ENCODE peak calls at places on chromosomes 13 and 19, in nine cellular contexts. Z is cardiac muscle cell; U is brain microvascular endothelial cell; V is dorsolateral prefrontal cortex; N is fibroblast of lung; S is CD8-positive, alpha-beta T cell; J is body of pancreas; O is CD4-positive, alpha-beta memory T cell; C is A673. Q is an unnamed sample.

GRCh38 chr19:13011653-13012389 is 16.5 kb downstream of the NFIX start:
- DNase-seq in Z (no peak), U (no peak), V (no peak), N (no peak), S (no peak), J (no peak), O (no peak), C (no peak), Q (no peak)

GRCh38 chr19:44608391-44608821 is 5.0 kb upstream of the IGSF23 start:
- DNase-seq in Z (no peak), U (no peak), V (no peak), N (peak), S (no peak), J (no peak), O (no peak), C (peak), Q (no peak)

GRCh38 chr19:21474671-21475181 is 30.7 kb upstream of the ZNF429 start:
- DNase-seq in Z (peak), U (peak), V (peak), N (peak), S (peak), J (peak), O (peak), C (no peak), Q (no peak)

GRCh38 chr19:44738603-44739585 is 9.6 kb upstream of the BCL3 start:
- DNase-seq in Z (no peak), U (no peak), V (no peak), N (peak), S (no peak), J (peak), O (no peak), C (no peak), Q (no peak)

GRCh38 chr19:661427-662196 is 1.4 kb downstream of the RNF126 start:
- DNase-seq in Z (peak), U (no peak), V (no peak), N (no peak), S (peak), J (no peak), O (peak), C (no peak), Q (no peak)

GRCh38 chr19:33638167-33639033 is 16.6 kb downstream of the CHST8 start:
- DNase-seq in Z (peak), U (no peak), V (no peak), N (no peak), S (no peak), J (no peak), O (no peak), C (no peak), Q (no peak)

GRCh38 chr19:4713384-4713951 is 10.2 kb downstream of the DPP9 start:
- DNase-seq in Z (no peak), U (peak), V (no peak), N (peak), S (no peak), J (peak), O (peak), C (no peak), Q (no peak)

GRCh38 chr13:60226507-60226906 is 62.8 kb upstream of the DIAPH3 start:
- DNase-seq in Z (peak), U (peak), V (no peak), N (peak), S (no peak), J (peak), O (no peak), C (no peak), Q (no peak)

GRCh38 chr19:18866800-18867123 is 29.2 kb downstream of the CERS1 start:
- DNase-seq in Z (no peak), U (no peak), V (no peak), N (no peak), S (no peak), J (no peak), O (no peak), C (no peak), Q (no peak)

GRCh38 chr13:104006625-104007061 is 940.4 kb upstream of the SLC10A2 start:
- DNase-seq in Z (peak), U (no peak), V (no peak), N (peak), S (no peak), J (no peak), O (no peak), C (no peak), Q (no peak)

GRCh38 chr13:111270126-111270525 is 50.3 kb upstream of the TEX29 start:
- DNase-seq in Z (no peak), U (no peak), V (no peak), N (no peak), S (no peak), J (no peak), O (no peak), C (no peak), Q (no peak)

GRCh38 chr19:9552902-9553301 is 14.5 kb upstream of the ZNF426 start:
- DNase-seq in Z (no peak), U (no peak), V (no peak), N (no peak), S (no peak), J (no peak), O (no peak), C (no peak), Q (no peak)

GRCh38 chr19:41546386-41546789 is 29.6 kb upstream of the CEACAM21 start:
- DNase-seq in Z (no peak), U (no peak), V (no peak), N (no peak), S (peak), J (peak), O (peak), C (no peak), Q (no peak)

GRCh38 chr19:35901055-35901644 is 810 bp upstream of the NFKBID start:
- DNase-seq in Z (no peak), U (peak), V (no peak), N (peak), S (no peak), J (no peak), O (no peak), C (no peak), Q (no peak)

GRCh38 chr13:79522583-79522982 is 41.6 kb downstream of the NDFIP2 start:
- DNase-seq in Z (no peak), U (peak), V (no peak), N (peak), S (no peak), J (no peak), O (no peak), C (no peak), Q (no peak)

GRCh38 chr13:109454167-109454917 is 332.0 kb downstream of the IRS2 start:
- DNase-seq in Z (no peak), U (no peak), V (no peak), N (peak), S (no peak), J (no peak), O (no peak), C (no peak), Q (no peak)

GRCh38 chr13:43085545-43085944 is 62.2 kb downstream of the DNAJC15 start:
- DNase-seq in Z (peak), U (no peak), V (no peak), N (peak), S (no peak), J (no peak), O (no peak), C (peak), Q (no peak)

GRCh38 chr13:112596220-112596619 is 8.3 kb upstream of the TUBGCP3 start:
- DNase-seq in Z (no peak), U (no peak), V (no peak), N (peak), S (no peak), J (no peak), O (no peak), C (no peak), Q (no peak)

GRCh38 chr13:112734696-112735547 is 45.1 kb downstream of the ATP11A start:
- DNase-seq in Z (no peak), U (no peak), V (no peak), N (no peak), S (no peak), J (no peak), O (no peak), C (no peak), Q (no peak)

GRCh38 chr19:8515317-8515716 is 1.4 kb upstream of the ZNF414 start:
- DNase-seq in Z (no peak), U (no peak), V (no peak), N (no peak), S (peak), J (no peak), O (peak), C (no peak), Q (no peak)

GRCh38 chr19:16336571-16336970 is 11.9 kb downstream of the KLF2 start:
- DNase-seq in Z (no peak), U (no peak), V (no peak), N (peak), S (no peak), J (no peak), O (no peak), C (no peak), Q (no peak)

GRCh38 chr13:111370570-111371150 is 50.2 kb downstream of the TEX29 start:
- DNase-seq in Z (no peak), U (no peak), V (no peak), N (no peak), S (no peak), J (no peak), O (no peak), C (no peak), Q (no peak)

GRCh38 chr19:33780746-33781145 is 15.9 kb upstream of the KCTD15 start:
- DNase-seq in Z (no peak), U (no peak), V (no peak), N (peak), S (no peak), J (no peak), O (no peak), C (peak), Q (no peak)

GRCh38 chr13:21695536-21695935 is 24.7 kb downstream of the FGF9 start:
- DNase-seq in Z (no peak), U (no peak), V (no peak), N (no peak), S (no peak), J (no peak), O (no peak), C (no peak), Q (no peak)

DNA sequence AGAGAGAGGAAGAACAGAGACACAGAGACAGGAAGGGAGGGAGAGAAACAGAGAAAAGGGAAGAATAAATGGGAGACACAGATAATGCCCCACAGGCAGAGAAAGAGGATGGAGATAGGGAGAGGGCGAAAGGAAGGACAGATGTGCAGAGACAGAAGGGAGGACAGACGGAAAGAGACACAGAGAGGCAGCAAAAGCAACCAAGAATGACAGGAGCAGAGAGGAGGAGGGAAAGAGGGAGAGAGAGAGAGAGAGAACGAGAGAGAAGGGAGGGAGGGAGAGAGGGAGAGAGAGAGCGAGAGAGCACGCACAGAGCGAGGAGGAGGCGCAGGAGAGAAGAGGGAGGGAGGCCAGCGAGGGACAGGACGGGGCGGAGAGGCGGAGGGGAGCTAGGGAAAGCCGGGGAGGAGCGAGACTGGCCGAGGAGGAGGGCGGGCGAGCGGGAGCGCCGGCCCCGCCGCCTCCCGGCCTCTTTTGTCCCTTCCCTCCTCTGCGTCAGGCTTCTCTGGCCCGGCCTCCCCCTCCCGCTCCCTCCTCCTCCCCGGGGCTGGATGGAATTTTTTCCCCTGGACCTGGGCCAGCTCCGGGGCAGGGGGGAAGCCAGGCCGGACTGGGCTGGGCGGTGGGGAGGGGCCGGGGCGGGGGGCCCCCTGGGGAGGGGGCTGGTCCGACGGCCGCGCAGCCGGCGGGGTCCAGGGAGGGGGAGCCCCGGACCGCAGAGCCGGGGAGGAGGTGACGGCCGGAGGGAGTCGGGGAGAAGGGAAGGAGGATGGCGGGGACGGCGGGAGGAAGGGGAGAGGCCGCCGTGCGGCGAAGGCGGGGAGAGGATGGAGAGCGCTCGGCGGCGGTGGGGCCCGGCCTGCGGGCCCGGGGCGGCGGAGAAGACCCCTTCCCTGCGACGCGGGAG is 4.2 kb upstream of the SPACA6 start:
- DNase-seq in Z (peak), U (peak), V (peak), N (peak), S (no peak), J (peak), O (peak), C (peak), Q (no peak)
- H3K4me3 ChIP-seq in Z (peak), U (peak), V (peak), N (peak), S (no peak), J (peak), O (no peak), C (peak), Q (peak)

DNA sequence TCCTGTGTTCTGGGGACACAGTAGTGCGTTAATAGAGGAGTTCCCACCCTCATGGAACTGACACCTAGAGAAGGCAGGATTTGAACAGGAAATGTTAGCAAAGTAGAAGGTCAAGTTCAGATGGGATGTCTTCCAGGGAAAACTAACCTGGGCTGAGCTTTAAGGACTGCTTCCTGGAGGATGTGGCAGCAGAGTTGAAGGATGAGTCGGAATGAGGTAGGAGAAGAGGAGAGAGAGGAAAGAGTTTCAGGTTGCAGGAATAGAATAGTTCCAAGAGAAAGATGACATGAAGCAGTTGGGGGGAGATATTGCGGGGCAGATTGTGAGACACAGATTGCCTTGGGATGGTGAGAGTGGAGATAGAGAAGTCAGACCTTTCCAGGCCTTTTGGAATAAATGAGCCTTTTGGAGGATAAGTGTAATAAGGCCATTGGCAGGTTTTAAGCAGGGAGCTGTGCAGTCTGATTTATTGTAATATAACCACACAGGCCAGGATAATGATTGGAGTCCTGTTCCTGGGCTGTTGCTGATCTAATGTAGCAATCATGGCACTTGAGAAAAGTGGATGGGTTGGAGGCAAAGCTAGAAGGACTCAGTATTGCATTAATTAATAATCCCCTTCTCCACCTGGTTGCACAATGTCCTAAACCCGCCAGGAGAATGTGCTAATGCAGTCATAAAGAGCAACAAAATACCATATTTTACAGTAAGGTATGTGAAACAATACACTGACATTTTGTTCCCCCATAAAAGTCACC is 205.4 kb downstream of the SHISA2 start:
- DNase-seq in Z (no peak), U (no peak), V (no peak), N (peak), S (no peak), J (no peak), O (no peak), C (no peak), Q (no peak)
- H3K4me3 ChIP-seq in Z (no peak), U (no peak), V (no peak), N (no peak), S (peak), J (no peak), O (peak), C (no peak), Q (no peak)

GRCh38 chr13:67228031-67228430 is 2.1 kb downstream of the PCDH9 start:
- DNase-seq in Z (no peak), U (no peak), V (no peak), N (no peak), S (no peak), J (no peak), O (no peak), C (no peak), Q (no peak)

GRCh38 chr13:67225252-67226159 is 4.6 kb downstream of the PCDH9 start:
- DNase-seq in Z (no peak), U (no peak), V (no peak), N (no peak), S (no peak), J (no peak), O (no peak), C (no peak), Q (no peak)

GRCh38 chr13:67228909-67229308 is 1.2 kb downstream of the PCDH9 start:
- DNase-seq in Z (no peak), U (no peak), V (no peak), N (peak), S (no peak), J (no peak), O (no peak), C (no peak), Q (no peak)

GRCh38 chr13:67226686-67227085 is 3.5 kb downstream of the PCDH9 start:
- DNase-seq in Z (no peak), U (no peak), V (no peak), N (no peak), S (no peak), J (no peak), O (no peak), C (no peak), Q (no peak)

DNA sequence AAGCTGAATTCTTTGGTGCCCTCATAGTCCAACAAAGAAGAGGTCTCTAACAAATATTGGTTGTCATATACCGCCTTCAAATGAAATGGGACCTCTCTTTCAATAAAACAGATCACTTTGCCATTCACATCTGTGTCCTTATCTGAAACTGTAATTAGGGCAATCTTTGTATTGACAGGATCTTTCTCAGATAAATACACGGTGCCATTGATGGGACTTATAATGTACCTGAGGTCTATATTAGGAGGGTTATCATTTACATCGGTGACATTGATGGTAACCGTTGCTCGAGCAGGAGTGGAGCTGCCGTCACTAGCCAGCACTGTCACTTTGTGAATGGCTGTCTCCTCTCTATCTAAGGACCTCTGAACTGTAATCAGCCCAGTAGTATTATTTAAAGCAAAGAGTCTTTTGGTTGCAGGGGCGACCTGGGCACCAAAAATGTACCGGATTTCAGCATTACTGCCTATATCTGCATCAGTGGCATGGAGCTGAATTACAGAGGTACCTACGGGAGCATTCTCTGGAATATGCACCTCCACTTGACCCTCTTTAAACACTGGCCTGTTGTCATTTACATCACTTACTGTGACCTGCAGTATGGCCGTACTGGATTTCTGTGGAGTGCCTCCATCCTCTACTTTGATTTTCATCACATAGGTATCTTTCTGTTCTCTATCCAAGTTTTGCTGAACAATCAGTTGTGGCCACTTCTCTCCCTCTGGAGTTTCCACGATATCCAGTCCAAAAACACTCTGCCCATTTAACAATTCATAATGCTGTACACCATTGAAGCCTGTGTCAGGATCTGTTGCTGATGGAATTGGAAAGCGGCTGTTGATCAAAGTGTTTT is 2.8 kb downstream of the PCDH9 start:
- DNase-seq in Z (no peak), U (no peak), V (no peak), N (no peak), S (no peak), J (no peak), O (no peak), C (no peak), Q (no peak)
- H3K4me3 ChIP-seq in Z (no peak), U (no peak), V (peak), N (no peak), S (no peak), J (no peak), O (no peak), C (no peak), Q (no peak)

DNA sequence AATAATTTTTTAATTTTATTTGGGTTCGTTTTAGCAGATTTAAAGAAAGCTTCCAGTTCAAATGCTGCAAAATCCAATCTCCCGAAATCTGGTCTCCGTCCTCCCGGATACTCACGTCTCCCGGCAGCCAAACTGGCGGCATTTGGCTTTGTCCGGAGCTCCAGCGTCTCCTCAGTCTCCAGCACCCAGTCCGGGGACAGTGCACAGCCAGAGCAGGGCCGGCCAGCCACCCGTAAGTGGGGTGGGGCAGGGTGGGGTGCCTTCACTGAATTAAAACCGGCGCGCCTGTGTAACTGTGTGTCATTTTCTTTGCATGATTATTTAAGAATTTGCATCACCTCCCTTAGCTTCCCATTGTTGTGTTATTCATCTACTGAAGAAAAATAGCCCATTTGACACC is 280.6 kb downstream of the MTUS2 start:
- DNase-seq in Z (no peak), U (no peak), V (no peak), N (no peak), S (no peak), J (no peak), O (no peak), C (no peak), Q (no peak)
- H3K4me3 ChIP-seq in Z (no peak), U (no peak), V (no peak), N (no peak), S (no peak), J (no peak), O (no peak), C (no peak), Q (no peak)